ENCODE peak calls at places on chromosome 10, in four cellular contexts. N is neural progenitor cell, X is mesendoderm, K is uterus. D is an unnamed sample.

GRCh38 chr10:32891261-32891660 is 66.8 kb downstream of the ITGB1 start:
- DNase-seq in X (no peak), N (no peak), K (no peak), D (no peak)

GRCh38 chr10:112741830-112742402 is 208.1 kb upstream of the TCF7L2 start:
- DNase-seq in N (no peak), X (no peak), K (no peak), D (no peak)

GRCh38 chr10:16440396-16441105 is 3.7 kb downstream of the PTER start:
- DNase-seq in N (no peak), K (no peak), X (peak; percentile 69), D (peak; percentile 46)

GRCh38 chr10:46516660-46517416 is 39.6 kb downstream of the GPRIN2 start:
- DNase-seq in X (peak; percentile 76), N (no peak), K (peak; percentile 8), D (no peak)

GRCh38 chr10:49419005-49419404 is 23.1 kb upstream of the DRGX start:
- DNase-seq in K (no peak), X (peak; percentile 93), N (no peak), D (peak; percentile 32)

GRCh38 chr10:112842832-112843360 is 107.2 kb upstream of the TCF7L2 start:
- DNase-seq in K (no peak), N (peak; percentile 38), X (peak; percentile 43), D (no peak)

GRCh38 chr10:117461766-117462423 is 80.7 kb upstream of the EMX2 start:
- DNase-seq in K (peak; percentile 93), N (no peak), X (peak; percentile 72), D (no peak)

GRCh38 chr10:3085785-3086567 is 18.6 kb downstream of the PFKP start:
- DNase-seq in X (no peak), K (no peak), N (no peak), D (no peak)

GRCh38 chr10:93088466-93088865 is 14.8 kb downstream of the CYP26A1 start:
- DNase-seq in X (no peak), N (no peak), K (no peak), D (no peak)

GRCh38 chr10:16770141-16770540 is 47.1 kb downstream of the RSU1 start:
- DNase-seq in K (no peak), X (no peak), N (no peak), D (no peak)

GRCh38 chr10:100723769-100724530 is 21.4 kb upstream of the PAX2 start:
- DNase-seq in X (peak; percentile 40), N (peak; percentile 62), K (no peak), D (no peak)

GRCh38 chr10:2584385-2584784 is 483.0 kb upstream of the PFKP start:
- DNase-seq in X (no peak), N (no peak), K (no peak), D (no peak)

GRCh38 chr10:59830601-59831259 is 75.6 kb downstream of the CCDC6 start:
- DNase-seq in N (peak; percentile 86), X (peak; percentile 80), K (peak; percentile 54), D (peak; percentile 36)

GRCh38 chr10:43000651-43001426 is 76.0 kb upstream of the RET start:
- DNase-seq in N (no peak), X (no peak), K (no peak), D (no peak)

GRCh38 chr10:120262857-120263547 is 194.0 kb upstream of the PLPP4 start:
- DNase-seq in N (no peak), K (no peak), X (no peak), D (no peak)

GRCh38 chr10:108690530-108690929 is 1232.8 kb downstream of the XPNPEP1 start:
- DNase-seq in X (no peak), K (no peak), N (no peak), D (no peak)

GRCh38 chr10:77195101-77195500 is 442.5 kb downstream of the KCNMA1 start:
- DNase-seq in N (no peak), K (peak; percentile 86), X (peak; percentile 85), D (no peak)

GRCh38 chr10:128211064-128211504 is 84.9 kb upstream of the MKI67 start:
- DNase-seq in N (no peak), K (no peak), X (no peak), D (no peak)

GRCh38 chr10:58697691-58698090 is 185.0 kb downstream of the BICC1 start:
- DNase-seq in K (no peak), X (peak; percentile 11), N (no peak), D (no peak)

GRCh38 chr10:75772153-75772887 is 340.9 kb downstream of the LRMDA start:
- DNase-seq in N (no peak), X (no peak), K (no peak), D (no peak)

GRCh38 chr10:66678521-66678920 is 247.3 kb upstream of the LRRTM3 start:
- DNase-seq in X (no peak), N (no peak), K (no peak), D (no peak)

GRCh38 chr10:32577448-32577847 is 131.5 kb downstream of the CCDC7 start:
- DNase-seq in N (no peak), X (peak; percentile 33), K (no peak), D (no peak)

GRCh38 chr10:7297094-7297493 is 113.7 kb downstream of the SFMBT2 start:
- DNase-seq in X (no peak), K (no peak), N (no peak), D (no peak)

DNA sequence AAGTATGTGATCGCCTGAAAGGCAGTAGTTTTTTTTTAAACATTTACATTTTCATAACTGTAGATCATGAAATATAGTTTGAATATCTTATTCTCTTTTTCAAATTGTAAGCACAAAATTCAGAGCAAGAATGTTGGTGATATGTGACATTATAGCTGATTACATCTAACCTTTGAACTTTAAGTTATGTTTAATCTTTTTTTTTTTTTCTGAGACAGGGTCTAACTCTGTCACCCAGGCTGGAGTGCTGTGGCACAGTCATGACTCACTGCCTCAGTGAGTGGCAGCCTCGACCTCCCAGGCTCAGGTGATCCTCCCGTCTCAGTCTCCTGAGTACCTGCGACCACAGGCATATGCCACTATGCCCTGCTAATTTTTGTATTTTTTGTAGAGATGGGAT is 278.7 kb upstream of the NEBL start:
- DNase-seq in N (no peak), K (no peak), X (no peak), D (no peak)
- H3K27ac ChIP-seq in N (no peak overlapping the region), K (no peak overlapping the region), X (no peak overlapping the region), D (no peak overlapping the region)

GRCh38 chr10:29622382-29622885 is 12.3 kb downstream of the SVIL start:
- DNase-seq in N (no peak), X (no peak), K (no peak), D (no peak)
- H3K27ac ChIP-seq in N (no peak overlapping the region), X (no peak overlapping the region), K (peak overlapping the region; percentile 97), D (no peak overlapping the region)

DNA sequence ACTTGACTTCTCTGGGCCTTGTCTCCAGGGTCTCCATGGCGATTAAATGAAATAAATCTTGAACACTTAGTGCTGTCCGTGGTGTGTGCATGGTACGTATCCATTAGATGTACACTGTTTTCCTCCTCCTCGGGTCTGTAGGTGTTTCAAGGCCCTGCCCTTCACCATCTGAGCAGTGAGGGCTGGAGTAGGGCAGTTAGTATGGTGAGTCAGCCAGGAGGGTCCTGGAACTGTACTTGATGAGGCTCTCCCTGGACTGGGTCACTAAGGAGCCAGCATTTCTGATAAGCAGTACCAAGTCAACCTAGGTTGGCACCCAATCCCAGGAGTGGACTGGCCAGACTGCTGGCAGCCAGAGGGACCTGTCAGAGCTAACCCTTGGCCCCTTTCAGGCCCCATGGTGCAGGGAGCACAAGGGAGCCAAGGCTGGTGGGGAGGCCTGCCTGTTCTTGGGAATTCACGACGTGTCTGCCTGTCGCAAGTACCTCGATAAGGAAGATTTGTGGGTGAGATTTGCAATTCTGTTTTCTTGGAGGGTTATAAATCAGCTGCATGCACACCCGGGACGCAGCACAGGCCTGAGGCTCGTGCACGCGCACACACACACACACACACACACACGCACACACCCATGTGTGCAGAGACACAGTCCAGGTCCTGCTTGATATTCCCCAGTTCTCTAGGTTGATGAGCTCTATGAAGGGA is 114.1 kb downstream of the ZMIZ1 start:
- DNase-seq in K (peak; percentile 70), X (no peak), N (no peak), D (peak; percentile 49)
- H3K27ac ChIP-seq in K (peak overlapping the region; percentile 78), X (no peak overlapping the region), N (no peak overlapping the region), D (peak overlapping the region; percentile 83)

GRCh38 chr10:11715815-11716494 is 26.2 kb upstream of the ECHDC3 start:
- DNase-seq in N (no peak), X (no peak), K (no peak), D (peak; percentile 72)

GRCh38 chr10:11714750-11715365 is 27.3 kb upstream of the ECHDC3 start:
- DNase-seq in K (no peak), N (no peak), X (no peak), D (no peak)

GRCh38 chr10:11713963-11714362 is 28.2 kb upstream of the ECHDC3 start:
- DNase-seq in X (no peak), N (no peak), K (no peak), D (no peak)

GRCh38 chr10:11719496-11719895 is 22.7 kb upstream of the ECHDC3 start:
- DNase-seq in X (no peak), K (no peak), N (no peak), D (no peak)

GRCh38 chr10:11716704-11717103 is 25.5 kb upstream of the ECHDC3 start:
- DNase-seq in N (no peak), K (no peak), X (no peak), D (no peak)
- H3K27ac ChIP-seq in N (no peak overlapping the region), K (no peak overlapping the region), X (no peak overlapping the region), D (no peak overlapping the region)